ENCODE peak calls at places on chromosome 9, in six cellular contexts. O is body of pancreas, L is A549, Q is omental fat pad, I is sciatic nerve, K is heart left ventricle. T is an unnamed sample.

GRCh38 chr9:97510797-97511761 is 9.6 kb downstream of the TMOD1 start:
- ATAC-seq in L (peak), Q (peak), K (peak), O (peak), I (peak), T (peak)

GRCh38 chr9:98132806-98133631 is 14.0 kb upstream of the TRIM14 start:
- ATAC-seq in Q (no peak), O (no peak), K (no peak), L (no peak), I (no peak), T (no peak)

GRCh38 chr9:106918825-106919509 is 56.0 kb downstream of the ZNF462 start:
- ATAC-seq in L (no peak), I (no peak), Q (no peak), O (no peak), K (no peak), T (no peak)

GRCh38 chr9:75914936-75915335 is 24.5 kb downstream of the PCSK5 start:
- ATAC-seq in K (no peak), O (peak), L (no peak), I (no peak), Q (peak), T (no peak)

GRCh38 chr9:114518599-114519022 is 13.3 kb upstream of the WHRN start:
- ATAC-seq in K (no peak), L (no peak), O (no peak), Q (no peak), I (no peak), T (no peak)

GRCh38 chr9:28073278-28073677 is 500.0 kb upstream of the C9orf72 start:
- ATAC-seq in O (no peak), Q (peak), K (no peak), I (no peak), L (peak), T (no peak)

GRCh38 chr9:71756753-71757152 is 11.6 kb downstream of the CEMIP2 start:
- ATAC-seq in Q (no peak), L (no peak), I (no peak), K (no peak), O (peak), T (no peak)

GRCh38 chr9:99169086-99169485 is 52.7 kb downstream of the ALG2 start:
- ATAC-seq in Q (no peak), O (no peak), L (no peak), I (no peak), K (no peak), T (no peak)

GRCh38 chr9:124716795-124717194 is 54.3 kb downstream of the NR6A1 start:
- ATAC-seq in K (no peak), Q (no peak), O (no peak), I (no peak), L (no peak), T (no peak)

GRCh38 chr9:110125207-110125751 is 82.7 kb downstream of the C9orf152 start:
- ATAC-seq in I (peak), K (peak), L (peak), Q (peak), O (peak), T (peak)

GRCh38 chr9:121626012-121626411 is 25.4 kb upstream of the DAB2IP start:
- ATAC-seq in Q (no peak), O (no peak), I (no peak), K (peak), L (no peak), T (no peak)

GRCh38 chr9:113885183-113886002 is 9.3 kb downstream of the ZNF618 start:
- ATAC-seq in Q (no peak), L (no peak), O (no peak), K (no peak), I (no peak), T (no peak)

GRCh38 chr9:21549251-21549765 is 67.2 kb upstream of the IFNE start:
- ATAC-seq in L (peak), I (no peak), Q (peak), K (no peak), O (peak), T (no peak)

GRCh38 chr9:1071730-1072129 is 21.6 kb downstream of the DMRT2 start:
- ATAC-seq in O (no peak), Q (no peak), K (no peak), I (no peak), L (no peak), T (no peak)

GRCh38 chr9:112110773-112111106 is 64.4 kb downstream of the SUSD1 start:
- ATAC-seq in Q (no peak), O (no peak), L (no peak), I (no peak), K (no peak), T (no peak)

GRCh38 chr9:137454145-137454505 is 5.0 kb downstream of the NSMF start:
- ATAC-seq in K (peak), L (peak), O (no peak), I (peak), Q (peak), T (peak)

GRCh38 chr9:88092699-88093359 is 45.4 kb downstream of the SPATA31C2 start:
- ATAC-seq in L (peak), I (peak), K (peak), Q (no peak), O (no peak), T (peak)

GRCh38 chr9:114497220-114497619 is 8.1 kb downstream of the WHRN start:
- ATAC-seq in O (no peak), I (no peak), L (no peak), K (no peak), Q (no peak), T (no peak)

GRCh38 chr9:124242331-124243194 is 15.2 kb upstream of the NEK6 start:
- ATAC-seq in K (peak), L (peak), Q (peak), I (peak), O (peak), T (no peak)

GRCh38 chr9:116658265-116658664 is 28.8 kb upstream of the TRIM32 start:
- ATAC-seq in K (no peak), L (no peak), Q (no peak), I (no peak), O (no peak), T (no peak)

GRCh38 chr9:74524289-74524688 is 27.2 kb downstream of the RORB start:
- ATAC-seq in O (no peak), L (no peak), I (no peak), Q (no peak), K (no peak), T (no peak)

GRCh38 chr9:38160613-38161215 is 91.7 kb upstream of the SHB start:
- ATAC-seq in I (peak), K (no peak), Q (no peak), O (peak), L (peak), T (no peak)

GRCh38 chr9:87863882-87864465 is 18.7 kb upstream of the SPATA31E1 start:
- ATAC-seq in I (no peak), O (no peak), Q (no peak), K (no peak), L (no peak), T (no peak)

GRCh38 chr9:34185778-34186551 is 7.1 kb downstream of the UBAP1 start:
- ATAC-seq in Q (peak), O (peak), L (peak), K (peak), I (peak), T (peak)

GRCh38 chr9:136533775-136534157 is 12.1 kb downstream of the NOTCH1 start:
- ATAC-seq in O (no peak), Q (no peak), K (no peak), I (no peak), L (no peak), T (no peak)

GRCh38 chr9:6502399-6502798 is 89.4 kb downstream of the UHRF2 start:
- ATAC-seq in Q (no peak), L (peak), I (no peak), K (no peak), O (no peak), T (no peak)

GRCh38 chr9:69215774-69216482 is 41.9 kb downstream of the TJP2 start:
- ATAC-seq in K (peak), I (no peak), Q (no peak), O (peak), L (no peak), T (no peak)

GRCh38 chr9:3650994-3651622 is 125.3 kb upstream of the RFX3 start:
- ATAC-seq in Q (no peak), K (no peak), I (no peak), O (no peak), L (no peak), T (no peak)

GRCh38 chr9:91939953-91940352 is 10.1 kb downstream of the ROR2 start:
- ATAC-seq in Q (no peak), L (no peak), I (no peak), K (no peak), O (no peak), T (no peak)

GRCh38 chr9:93617273-93617672 is 40.9 kb downstream of the PHF2 start:
- ATAC-seq in Q (no peak), L (no peak), K (no peak), I (no peak), O (no peak), T (no peak)

GRCh38 chr9:36031774-36032565 is 4.7 kb upstream of the RECK start:
- ATAC-seq in Q (no peak), I (no peak), K (no peak), L (no peak), O (no peak), T (no peak)

GRCh38 chr9:715743-716400 is 125.6 kb upstream of the DMRT1 start:
- ATAC-seq in Q (no peak), K (peak), I (peak), O (peak), L (no peak), T (peak)

GRCh38 chr9:98020471-98021145 is 35.9 kb upstream of the NANS start:
- ATAC-seq in L (peak), I (no peak), Q (no peak), K (no peak), O (no peak), T (no peak)

GRCh38 chr9:68751556-68751955 is 46.5 kb downstream of the PIP5K1B start:
- ATAC-seq in O (no peak), Q (no peak), I (no peak), L (no peak), K (no peak), T (no peak)